ENCODE peak calls at places on chromosome 9, in four cellular contexts. One of them, this sample, is unnamed. For H3K27me3, the result is how much of the 10 kb centered on the place peaks cover.

GRCh38 chr9:88388203-88388885 is at the start of gene SPIN1:
- DNase-seq in RWPE2: peak
- DNase-seq in body of pancreas: peak
- DNase-seq in AG04450: no peak
- DNase-seq in this sample: no peak

GRCh38 chr9:29778281-29778849 is 2205.1 kb upstream of the C9orf72 start:
- DNase-seq in body of pancreas: no peak
- DNase-seq in AG04450: no peak
- DNase-seq in RWPE2: no peak
- DNase-seq in this sample: no peak

GRCh38 chr9:13491138-13491492 is 211.6 kb upstream of the MPDZ start:
- DNase-seq in AG04450: no peak
- DNase-seq in body of pancreas: no peak
- DNase-seq in RWPE2: no peak
- DNase-seq in this sample: no peak

GRCh38 chr9:104743377-104743985 is 4.0 kb upstream of the NIPSNAP3A start:
- DNase-seq in AG04450: peak
- DNase-seq in RWPE2: no peak
- DNase-seq in body of pancreas: no peak
- DNase-seq in this sample: no peak

GRCh38 chr9:130150779-130151381 is 21.3 kb upstream of the NCS1 start:
- DNase-seq in AG04450: no peak
- DNase-seq in RWPE2: no peak
- DNase-seq in body of pancreas: no peak
- DNase-seq in this sample: no peak

GRCh38 chr9:124077915-124078572 is 66.5 kb downstream of the LHX2 start:
- DNase-seq in AG04450: no peak
- DNase-seq in body of pancreas: no peak
- DNase-seq in RWPE2: no peak
- DNase-seq in this sample: no peak

GRCh38 chr9:87441251-87441650 is 56.4 kb upstream of the DAPK1 start:
- DNase-seq in body of pancreas: no peak
- DNase-seq in AG04450: no peak
- DNase-seq in RWPE2: no peak
- DNase-seq in this sample: no peak

GRCh38 chr9:76810377-76810957 is 46.2 kb downstream of the PCA3 start:
- DNase-seq in body of pancreas: peak
- DNase-seq in RWPE2: no peak
- DNase-seq in AG04450: peak
- DNase-seq in this sample: peak

GRCh38 chr9:105082843-105083242 is 154.9 kb upstream of the ABCA1 start:
- DNase-seq in RWPE2: no peak
- DNase-seq in AG04450: no peak
- DNase-seq in body of pancreas: no peak
- DNase-seq in this sample: no peak

GRCh38 chr9:129383005-129383414 is 204.9 kb upstream of the IER5L start:
- DNase-seq in AG04450: no peak
- DNase-seq in RWPE2: no peak
- DNase-seq in body of pancreas: peak
- DNase-seq in this sample: no peak

GRCh38 chr9:34929506-34930102 is 28.5 kb upstream of the PHF24 start:
- DNase-seq in RWPE2: no peak
- DNase-seq in body of pancreas: peak
- DNase-seq in AG04450: no peak
- DNase-seq in this sample: peak

GRCh38 chr9:1939926-1940368 is 75.2 kb upstream of the SMARCA2 start:
- DNase-seq in body of pancreas: peak
- DNase-seq in AG04450: no peak
- DNase-seq in RWPE2: no peak
- DNase-seq in this sample: no peak

GRCh38 chr9:107019216-107019615 is 156.2 kb downstream of the ZNF462 start:
- DNase-seq in RWPE2: no peak
- DNase-seq in AG04450: no peak
- DNase-seq in body of pancreas: no peak
- DNase-seq in this sample: no peak

GRCh38 chr9:128159073-128159783 is 837 bp upstream of the BBLN start:
- DNase-seq in RWPE2: peak
- DNase-seq in body of pancreas: no peak
- DNase-seq in AG04450: no peak
- DNase-seq in this sample: no peak

GRCh38 chr9:78707481-78707977 is 410.6 kb downstream of the PSAT1 start:
- DNase-seq in body of pancreas: no peak
- DNase-seq in RWPE2: no peak
- DNase-seq in AG04450: peak
- DNase-seq in this sample: no peak

GRCh38 chr9:32524558-32525461 is 1.2 kb downstream of the RIGI start:
- DNase-seq in body of pancreas: peak
- DNase-seq in AG04450: no peak
- DNase-seq in RWPE2: no peak
- DNase-seq in this sample: no peak

GRCh38 chr9:123355761-123356520 is at the start of gene CRB2:
- DNase-seq in body of pancreas: no peak
- DNase-seq in RWPE2: no peak
- DNase-seq in AG04450: no peak
- DNase-seq in this sample: no peak

GRCh38 chr9:127714916-127715442 is 484 bp downstream of the PTRH1 start:
- DNase-seq in body of pancreas: peak
- DNase-seq in AG04450: no peak
- DNase-seq in RWPE2: peak
- DNase-seq in this sample: no peak

GRCh38 chr9:6676254-6676928 is 30.9 kb upstream of the GLDC start:
- DNase-seq in RWPE2: no peak
- DNase-seq in body of pancreas: no peak
- DNase-seq in AG04450: no peak
- DNase-seq in this sample: no peak

GRCh38 chr9:38423273-38423938 is 848 bp downstream of the IGFBPL1 start:
- DNase-seq in AG04450: no peak
- DNase-seq in RWPE2: no peak
- DNase-seq in body of pancreas: no peak
- DNase-seq in this sample: no peak

GRCh38 chr9:21677834-21678233 is 124.6 kb upstream of the MTAP start:
- DNase-seq in RWPE2: no peak
- DNase-seq in body of pancreas: no peak
- DNase-seq in AG04450: no peak
- DNase-seq in this sample: no peak
- H3K27me3 ChIP-seq in RWPE2: under half
- H3K27me3 ChIP-seq in body of pancreas: under half
- H3K27me3 ChIP-seq in AG04450: under half
- H3K27me3 ChIP-seq in this sample: under half

GRCh38 chr9:121599186-121599871 is 52.1 kb upstream of the DAB2IP start:
- DNase-seq in RWPE2: no peak
- DNase-seq in body of pancreas: peak
- DNase-seq in AG04450: no peak
- DNase-seq in this sample: no peak
- H3K4me3 ChIP-seq in RWPE2: peak
- H3K4me3 ChIP-seq in body of pancreas: peak
- H3K4me3 ChIP-seq in AG04450: peak
- H3K4me3 ChIP-seq in this sample: peak

GRCh38 chr9:4566806-4567205 is 76.5 kb downstream of the SLC1A1 start:
- DNase-seq in RWPE2: no peak
- DNase-seq in body of pancreas: no peak
- DNase-seq in AG04450: no peak
- DNase-seq in this sample: no peak
- H3K27me3 ChIP-seq in RWPE2: under half
- H3K27me3 ChIP-seq in body of pancreas: under half
- H3K27me3 ChIP-seq in AG04450: under half
- H3K27me3 ChIP-seq in this sample: under half

DNA sequence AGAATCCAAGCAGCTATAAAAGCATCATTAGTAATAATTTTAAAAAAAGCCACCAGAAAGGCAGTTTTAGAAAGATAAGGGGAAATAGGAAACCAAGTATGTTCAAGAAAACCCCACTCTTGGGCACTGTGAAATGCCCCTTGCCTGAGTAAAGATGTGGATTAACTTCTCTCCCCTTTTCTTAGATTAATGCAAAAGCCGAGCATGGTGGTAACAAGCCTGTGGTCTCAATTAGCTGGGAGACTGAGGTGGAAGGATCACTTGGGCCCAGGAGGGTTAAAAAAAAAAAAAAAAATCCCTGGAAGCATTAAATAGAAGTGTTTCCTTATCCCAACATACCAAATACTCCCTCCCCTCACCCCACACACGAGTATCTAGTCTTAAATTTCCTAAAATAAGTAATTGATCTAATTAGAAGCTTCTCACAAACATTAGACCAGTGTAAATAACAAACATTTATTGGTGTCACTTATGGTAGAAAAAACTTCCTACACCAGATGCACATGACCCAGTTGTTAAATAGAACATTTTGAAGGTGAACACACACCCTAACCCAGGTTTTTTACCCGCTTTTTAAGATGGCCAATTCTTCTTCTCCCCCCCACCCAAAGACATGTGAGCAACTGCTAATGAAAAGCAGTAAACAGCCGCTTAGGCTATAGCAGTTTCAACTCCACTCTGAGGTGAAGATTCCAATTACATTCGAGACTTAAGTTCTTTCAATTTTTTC is 5.2 kb downstream of the HSPA5 start:
- DNase-seq in body of pancreas: no peak
- DNase-seq in AG04450: no peak
- DNase-seq in RWPE2: no peak
- DNase-seq in this sample: no peak
- H3K4me3 ChIP-seq in body of pancreas: no peak
- H3K4me3 ChIP-seq in AG04450: peak
- H3K4me3 ChIP-seq in RWPE2: no peak
- H3K4me3 ChIP-seq in this sample: no peak

GRCh38 chr9:136714096-136714875 is 1.9 kb downstream of the DIPK1B start:
- DNase-seq in body of pancreas: no peak
- DNase-seq in AG04450: no peak
- DNase-seq in RWPE2: no peak
- DNase-seq in this sample: no peak

GRCh38 chr9:136711751-136712689 is at the start of gene DIPK1B:
- DNase-seq in body of pancreas: no peak
- DNase-seq in AG04450: no peak
- DNase-seq in RWPE2: no peak
- DNase-seq in this sample: no peak

GRCh38 chr9:136712690-136713554 is 550 bp downstream of the DIPK1B start:
- DNase-seq in RWPE2: no peak
- DNase-seq in AG04450: no peak
- DNase-seq in body of pancreas: no peak
- DNase-seq in this sample: no peak

GRCh38 chr9:136714876-136715239 is 2.5 kb downstream of the DIPK1B start:
- DNase-seq in AG04450: no peak
- DNase-seq in RWPE2: no peak
- DNase-seq in body of pancreas: no peak
- DNase-seq in this sample: no peak

GRCh38 chr9:136713555-136713949 is 1.2 kb downstream of the DIPK1B start:
- DNase-seq in RWPE2: no peak
- DNase-seq in AG04450: no peak
- DNase-seq in body of pancreas: no peak
- DNase-seq in this sample: no peak
- H3K27me3 ChIP-seq in RWPE2: under half
- H3K27me3 ChIP-seq in AG04450: under half
- H3K27me3 ChIP-seq in body of pancreas: under half
- H3K27me3 ChIP-seq in this sample: under half

DNA sequence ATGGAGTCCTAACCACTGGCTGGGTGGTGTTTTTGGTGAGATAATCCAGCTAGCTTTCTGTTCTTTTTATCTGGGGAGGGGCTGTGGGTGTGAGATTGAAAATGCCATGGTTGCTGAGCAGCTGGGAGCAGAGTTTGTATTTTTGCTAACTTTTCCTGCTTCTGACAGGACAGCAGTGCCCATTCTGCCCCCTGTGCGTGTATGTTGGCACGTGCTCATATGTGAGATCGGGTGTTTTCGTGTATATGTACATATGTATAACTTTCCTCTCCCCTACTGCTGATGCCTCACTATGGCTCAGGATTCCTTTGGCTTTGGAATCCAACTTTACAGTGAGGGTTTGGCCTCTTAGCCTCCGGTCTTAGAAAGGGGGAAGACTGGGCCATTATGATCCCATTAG is 38.3 kb downstream of the RGS3 start:
- DNase-seq in AG04450: no peak
- DNase-seq in body of pancreas: no peak
- DNase-seq in RWPE2: no peak
- DNase-seq in this sample: no peak
- H3K4me3 ChIP-seq in AG04450: no peak
- H3K4me3 ChIP-seq in body of pancreas: no peak
- H3K4me3 ChIP-seq in RWPE2: no peak
- H3K4me3 ChIP-seq in this sample: no peak

DNA sequence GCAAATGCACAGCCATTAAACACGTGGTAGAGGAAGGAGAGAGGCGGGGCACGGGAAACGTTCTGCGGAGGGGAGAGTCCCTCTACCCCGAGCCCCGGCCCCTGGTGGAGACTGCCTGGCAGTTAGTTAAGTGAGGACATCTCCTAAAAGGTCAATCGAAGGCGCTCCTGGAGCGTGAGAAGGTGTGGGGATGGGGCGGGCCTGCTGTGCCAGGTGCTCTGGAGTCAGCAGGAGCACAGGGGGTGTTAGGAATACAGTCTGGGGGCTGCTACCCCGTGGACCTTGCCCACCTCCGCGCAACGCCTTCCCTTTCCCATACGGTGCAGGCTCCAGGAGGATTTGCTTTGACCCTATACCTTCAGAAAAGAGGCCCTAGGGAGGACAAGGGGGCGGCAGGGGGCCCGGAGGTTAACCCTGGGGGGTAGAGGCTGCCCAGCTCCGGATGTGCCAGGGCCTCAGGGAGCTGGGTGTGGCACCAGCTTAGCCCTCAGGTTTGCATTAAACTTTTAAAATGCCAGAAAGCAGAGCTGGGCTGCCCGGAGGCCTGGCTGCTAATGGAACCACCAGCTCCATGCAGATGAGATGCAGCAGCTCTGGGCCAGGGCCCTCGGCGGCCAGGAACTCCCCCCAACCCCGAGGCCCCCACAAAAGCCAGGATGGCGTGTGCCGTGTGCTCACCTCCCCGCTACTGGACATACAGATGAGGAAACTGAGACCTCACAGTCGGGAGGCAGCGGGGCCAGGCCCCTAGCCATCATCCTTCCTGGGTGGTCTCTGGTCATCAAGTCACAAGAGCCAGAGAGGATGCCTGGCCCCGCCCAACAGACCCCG is 39.2 kb downstream of the NACC2 start:
- DNase-seq in AG04450: no peak
- DNase-seq in body of pancreas: no peak
- DNase-seq in RWPE2: no peak
- DNase-seq in this sample: no peak
- H3K27me3 ChIP-seq in AG04450: under half
- H3K27me3 ChIP-seq in body of pancreas: under half
- H3K27me3 ChIP-seq in RWPE2: under half
- H3K27me3 ChIP-seq in this sample: under half

This sample was measured in iPS DF 6.9.